ENCODE peak calls at places on chromosome X, in seven cellular contexts. B, O, R, J, A, X and D are unnamed samples.

GRCh38 chrX:96776966-96777365 is 92.3 kb downstream of the DIAPH2 start:
- DNase-seq in B (no peak), O (no peak), R (no peak), J (no peak), A (peak; percentile 20), X (no peak), D (no peak)

GRCh38 chrX:8971116-8971515 is 62.8 kb downstream of the FAM9B start:
- DNase-seq in B (no peak), O (no peak), R (no peak), J (peak; percentile 31), A (peak; percentile 15), X (peak; percentile 17), D (no peak)

GRCh38 chrX:149570668-149571067 is 16.6 kb downstream of the MAGEA9B start:
- DNase-seq in B (no peak), O (no peak), R (no peak), J (no peak), A (peak; percentile 33), X (peak; percentile 85), D (no peak)

GRCh38 chrX:71291381-71291780 is 7.9 kb downstream of the NONO start:
- DNase-seq in B (no peak), O (no peak), R (no peak), J (no peak), A (peak; percentile 27), X (no peak), D (no peak)

GRCh38 chrX:69503835-69504625 is at the start of gene NALF2:
- DNase-seq in B (peak; percentile 77), O (peak; percentile 62), R (peak; percentile 35), J (peak; percentile 81), A (peak; percentile 5), X (peak; percentile 45), D (peak; percentile 18)

GRCh38 chrX:57265126-57265525 is 21.4 kb upstream of the FAAH2 start:
- DNase-seq in B (no peak), O (no peak), R (no peak), J (no peak), A (no peak), X (no peak), D (no peak)

GRCh38 chrX:48492293-48492910 is 16.4 kb upstream of the PORCN start:
- DNase-seq in B (no peak), O (no peak), R (no peak), J (no peak), A (no peak), X (no peak), D (no peak)

GRCh38 chrX:45011131-45011530 is 138.1 kb downstream of the KDM6A start:
- DNase-seq in B (no peak), O (no peak), R (no peak), J (no peak), A (peak; percentile 85), X (peak; percentile 66), D (no peak)

GRCh38 chrX:78945186-78945912 is at the start of gene P2RY10:
- DNase-seq in B (no peak), O (no peak), R (no peak), J (no peak), A (no peak), X (no peak), D (peak; percentile 28)

GRCh38 chrX:81957318-81957717 is 755.4 kb downstream of the SH3BGRL start:
- DNase-seq in B (no peak), O (no peak), R (no peak), J (no peak), A (no peak), X (no peak), D (no peak)

DNA sequence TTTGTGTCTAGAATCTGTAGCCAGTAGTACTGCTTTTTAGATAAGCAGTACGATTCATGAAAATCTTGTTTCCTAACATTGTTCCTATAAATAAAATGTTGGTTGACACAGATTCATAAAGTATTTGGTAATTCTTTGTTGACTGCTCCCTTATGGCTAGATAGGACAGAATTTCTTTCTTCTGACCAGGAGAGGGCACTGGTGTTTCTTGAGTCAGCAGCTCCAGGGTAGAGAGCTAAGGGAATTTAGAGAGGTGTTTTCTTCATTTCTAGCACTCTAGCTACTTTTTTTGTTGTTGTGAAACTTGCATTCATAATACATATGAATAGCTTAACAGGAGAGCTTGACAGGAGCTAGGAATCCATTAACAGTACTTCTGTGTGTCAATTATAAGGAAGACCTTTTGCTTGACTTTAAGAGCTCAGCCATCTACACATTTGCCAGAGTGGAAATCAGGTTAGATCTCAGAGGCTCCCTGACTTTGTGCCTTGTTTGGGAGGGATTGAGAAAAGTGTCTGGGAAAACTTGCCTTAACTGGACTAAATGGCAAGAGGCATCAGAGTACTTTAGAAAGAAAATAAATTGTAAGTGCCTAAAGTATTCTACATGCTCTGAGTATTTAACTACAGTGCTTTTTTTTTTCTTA is 756.1 kb downstream of the SH3BGRL start:
- DNase-seq in B (no peak), O (no peak), R (no peak), J (peak; percentile 37), A (no peak), X (peak; percentile 1), D (no peak)
- TF ChIP-seq CTCF in B (no peak), O (peak; percentile 27), R (no peak), J (no peak), A (no peak), X (peak; percentile 23), D (no peak)

DNA sequence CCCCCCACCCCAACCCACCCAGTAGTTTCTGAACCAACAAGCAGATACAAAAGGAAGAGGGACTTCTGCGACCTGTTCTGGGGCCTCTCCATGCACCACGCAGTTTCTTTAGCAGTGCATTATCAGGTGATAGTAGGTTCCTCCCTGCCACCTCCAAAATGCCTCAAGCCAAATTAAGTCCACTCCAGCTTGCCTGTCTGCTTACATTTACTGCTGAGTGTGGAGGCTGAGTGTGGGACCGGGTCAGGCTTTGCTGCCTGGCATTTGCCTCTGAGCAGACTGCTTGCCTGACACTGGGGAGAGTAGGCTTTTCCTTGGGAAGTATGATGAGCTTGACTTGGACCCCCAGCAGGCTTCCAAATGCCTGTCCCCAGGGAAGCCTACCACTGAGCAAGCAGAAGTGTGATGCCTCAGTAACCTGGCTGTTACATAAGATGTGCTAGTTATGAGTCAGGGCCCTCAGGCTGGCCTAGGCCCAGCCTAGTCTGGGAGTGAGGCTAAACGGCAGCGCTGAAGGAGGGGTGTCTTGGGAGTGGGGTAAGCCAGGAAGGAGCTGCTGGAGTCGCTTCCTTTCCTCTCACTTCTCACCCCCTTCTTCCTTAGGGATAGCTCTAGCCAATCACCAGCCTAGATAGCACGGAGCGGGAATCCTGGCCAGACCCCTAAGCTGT is 9.0 kb downstream of the TSC22D3 start:
- DNase-seq in B (peak; percentile 65), O (no peak), R (peak; percentile 71), J (no peak), A (peak; percentile 14), X (peak; percentile 42), D (no peak)
- H3K27ac ChIP-seq in B (peak overlapping the region; percentile 66), O (no peak overlapping the region), R (peak overlapping the region; percentile 73), J (no peak overlapping the region), A (no peak overlapping the region), X (no peak overlapping the region), D (no peak overlapping the region)

GRCh38 chrX:151505796-151506195 is 57.7 kb upstream of the PASD1 start:
- DNase-seq in B (no peak), O (no peak), R (no peak), J (peak; percentile 44), A (no peak), X (peak; percentile 21), D (no peak)
- TF ChIP-seq CTCF in B (no peak), O (no peak), R (no peak), J (peak; percentile 3), A (no peak), X (peak; percentile 54), D (no peak)

DNA sequence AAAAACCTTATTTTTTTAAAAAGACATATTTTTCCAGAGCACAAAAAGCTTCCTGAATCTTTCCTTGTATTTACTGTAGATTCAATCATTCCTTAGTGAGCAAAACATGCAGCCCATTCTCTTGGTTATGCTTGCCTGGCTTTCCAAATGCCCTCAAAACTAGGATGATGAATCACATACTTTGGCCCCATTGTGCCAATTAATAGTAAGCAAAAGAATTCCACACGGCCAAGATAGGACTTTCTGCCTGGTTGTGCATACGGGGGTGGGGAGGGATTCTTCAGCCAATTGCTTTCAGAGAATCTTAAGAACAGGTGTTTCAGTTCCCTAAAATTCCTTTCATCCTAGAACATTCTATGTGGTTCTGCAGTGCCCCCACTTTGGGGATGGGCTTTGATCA is 7.0 kb downstream of the RAI2 start:
- DNase-seq in B (peak; percentile 39), O (no peak), R (no peak), J (no peak), A (no peak), X (no peak), D (no peak)
- H3K27ac ChIP-seq in B (no peak overlapping the region), O (no peak overlapping the region), R (peak overlapping the region; percentile 57), J (no peak overlapping the region), A (no peak overlapping the region), X (no peak overlapping the region), D (no peak overlapping the region)